ENCODE peak calls at places on chromosome 2, in seven cellular contexts. One of them, this sample, is unnamed.

GRCh38 chr2:108988796-108989713 is at the start of gene EDAR:
- DNase-seq in gastrocnemius medialis: no peak
- DNase-seq in AG10803: no peak
- DNase-seq in adrenal gland: peak; percentile 19
- DNase-seq in right cardiac atrium: no peak
- DNase-seq in Peyer's patch: peak; percentile 23
- DNase-seq in heart left ventricle: peak; percentile 53
- DNase-seq in this sample: peak; percentile 16

GRCh38 chr2:106685180-106685897 is 198.2 kb downstream of the CD8B2 start:
- DNase-seq in gastrocnemius medialis: no peak
- DNase-seq in AG10803: no peak
- DNase-seq in adrenal gland: no peak
- DNase-seq in right cardiac atrium: no peak
- DNase-seq in Peyer's patch: no peak
- DNase-seq in heart left ventricle: no peak
- DNase-seq in this sample: no peak

GRCh38 chr2:132581917-132582316 is 88.1 kb downstream of the LYPD1 start:
- DNase-seq in gastrocnemius medialis: no peak
- DNase-seq in AG10803: no peak
- DNase-seq in adrenal gland: no peak
- DNase-seq in right cardiac atrium: no peak
- DNase-seq in Peyer's patch: no peak
- DNase-seq in heart left ventricle: no peak
- DNase-seq in this sample: no peak

GRCh38 chr2:60553496-60553991 is at the start of gene BCL11A:
- DNase-seq in gastrocnemius medialis: no peak
- DNase-seq in AG10803: peak; percentile 78
- DNase-seq in adrenal gland: peak; percentile 79
- DNase-seq in right cardiac atrium: peak; percentile 65
- DNase-seq in Peyer's patch: peak; percentile 79
- DNase-seq in heart left ventricle: peak; percentile 78
- DNase-seq in this sample: peak; percentile 86

GRCh38 chr2:158518083-158518482 is 61.3 kb downstream of the PKP4 start:
- DNase-seq in gastrocnemius medialis: no peak
- DNase-seq in AG10803: peak; percentile 79
- DNase-seq in adrenal gland: no peak
- DNase-seq in right cardiac atrium: no peak
- DNase-seq in Peyer's patch: no peak
- DNase-seq in heart left ventricle: peak; percentile 32
- DNase-seq in this sample: peak; percentile 47

GRCh38 chr2:20607446-20607845 is 43.5 kb downstream of the HS1BP3 start:
- DNase-seq in gastrocnemius medialis: no peak
- DNase-seq in AG10803: no peak
- DNase-seq in adrenal gland: no peak
- DNase-seq in right cardiac atrium: no peak
- DNase-seq in Peyer's patch: no peak
- DNase-seq in heart left ventricle: no peak
- DNase-seq in this sample: no peak

GRCh38 chr2:218529990-218530389 is 38.2 kb downstream of the USP37 start:
- DNase-seq in gastrocnemius medialis: no peak
- DNase-seq in AG10803: no peak
- DNase-seq in adrenal gland: no peak
- DNase-seq in right cardiac atrium: no peak
- DNase-seq in Peyer's patch: no peak
- DNase-seq in heart left ventricle: no peak
- DNase-seq in this sample: no peak

GRCh38 chr2:236177967-236178909 is 10.1 kb upstream of the GBX2 start:
- DNase-seq in gastrocnemius medialis: no peak
- DNase-seq in AG10803: peak; percentile 56
- DNase-seq in adrenal gland: peak; percentile 53
- DNase-seq in right cardiac atrium: peak; percentile 83
- DNase-seq in Peyer's patch: no peak
- DNase-seq in heart left ventricle: peak; percentile 60
- DNase-seq in this sample: peak; percentile 59

GRCh38 chr2:25204190-25204838 is 35.9 kb upstream of the POMC start:
- DNase-seq in gastrocnemius medialis: no peak
- DNase-seq in AG10803: no peak
- DNase-seq in adrenal gland: no peak
- DNase-seq in right cardiac atrium: peak; percentile 65
- DNase-seq in Peyer's patch: peak; percentile 43
- DNase-seq in heart left ventricle: no peak
- DNase-seq in this sample: no peak

GRCh38 chr2:111704246-111704645 is 179.7 kb downstream of the ANAPC1 start:
- DNase-seq in gastrocnemius medialis: no peak
- DNase-seq in AG10803: peak; percentile 32
- DNase-seq in adrenal gland: no peak
- DNase-seq in right cardiac atrium: no peak
- DNase-seq in Peyer's patch: no peak
- DNase-seq in heart left ventricle: no peak
- DNase-seq in this sample: peak; percentile 72

GRCh38 chr2:38430603-38431002 is 53.5 kb upstream of the ATL2 start:
- DNase-seq in gastrocnemius medialis: no peak
- DNase-seq in AG10803: no peak
- DNase-seq in adrenal gland: no peak
- DNase-seq in right cardiac atrium: no peak
- DNase-seq in Peyer's patch: no peak
- DNase-seq in heart left ventricle: no peak
- DNase-seq in this sample: no peak

GRCh38 chr2:129885735-129886134 is 93.7 kb upstream of the RAB6C start:
- DNase-seq in gastrocnemius medialis: no peak
- DNase-seq in AG10803: no peak
- DNase-seq in adrenal gland: no peak
- DNase-seq in right cardiac atrium: no peak
- DNase-seq in Peyer's patch: no peak
- DNase-seq in heart left ventricle: no peak
- DNase-seq in this sample: no peak

GRCh38 chr2:57881998-57882884 is 164.4 kb upstream of the VRK2 start:
- DNase-seq in gastrocnemius medialis: no peak
- DNase-seq in AG10803: peak; percentile 38
- DNase-seq in adrenal gland: no peak
- DNase-seq in right cardiac atrium: no peak
- DNase-seq in Peyer's patch: no peak
- DNase-seq in heart left ventricle: no peak
- DNase-seq in this sample: peak; percentile 68

GRCh38 chr2:239462671-239463506 is 62.1 kb upstream of the HDAC4 start:
- DNase-seq in gastrocnemius medialis: no peak
- DNase-seq in AG10803: no peak
- DNase-seq in adrenal gland: peak; percentile 13
- DNase-seq in right cardiac atrium: peak; percentile 22
- DNase-seq in Peyer's patch: peak; percentile 10
- DNase-seq in heart left ventricle: no peak
- DNase-seq in this sample: no peak

GRCh38 chr2:224038049-224038829 is 847 bp downstream of the SERPINE2 start:
- DNase-seq in gastrocnemius medialis: no peak
- DNase-seq in AG10803: no peak
- DNase-seq in adrenal gland: peak; percentile 16
- DNase-seq in right cardiac atrium: peak; percentile 65
- DNase-seq in Peyer's patch: no peak
- DNase-seq in heart left ventricle: peak; percentile 28
- DNase-seq in this sample: peak; percentile 52

GRCh38 chr2:222424281-222424728 is at the start of gene SGPP2:
- DNase-seq in gastrocnemius medialis: no peak
- DNase-seq in AG10803: no peak
- DNase-seq in adrenal gland: peak; percentile 35
- DNase-seq in right cardiac atrium: peak; percentile 50
- DNase-seq in Peyer's patch: no peak
- DNase-seq in heart left ventricle: no peak
- DNase-seq in this sample: no peak
- H3K4me3 ChIP-seq in gastrocnemius medialis: peak within 1 kb of the TSS; percentile 54
- H3K4me3 ChIP-seq in AG10803: no peak within 1 kb of the TSS
- H3K4me3 ChIP-seq in adrenal gland: peak within 1 kb of the TSS; percentile 77
- H3K4me3 ChIP-seq in right cardiac atrium: peak within 1 kb of the TSS; percentile 70
- H3K4me3 ChIP-seq in Peyer's patch: peak within 1 kb of the TSS; percentile 90
- H3K4me3 ChIP-seq in heart left ventricle: peak within 1 kb of the TSS; percentile 66
- H3K4me3 ChIP-seq in this sample: no peak within 1 kb of the TSS

GRCh38 chr2:216694826-216695217 is 527 bp downstream of the IGFBP5 start:
- DNase-seq in gastrocnemius medialis: no peak
- DNase-seq in AG10803: no peak
- DNase-seq in adrenal gland: no peak
- DNase-seq in right cardiac atrium: no peak
- DNase-seq in Peyer's patch: no peak
- DNase-seq in heart left ventricle: no peak
- DNase-seq in this sample: no peak
- H3K4me3 ChIP-seq in gastrocnemius medialis: peak overlapping the region; percentile 95
- H3K4me3 ChIP-seq in AG10803: peak overlapping the region; percentile 70
- H3K4me3 ChIP-seq in adrenal gland: peak overlapping the region; percentile 59
- H3K4me3 ChIP-seq in right cardiac atrium: peak overlapping the region; percentile 33
- H3K4me3 ChIP-seq in Peyer's patch: peak overlapping the region; percentile 50
- H3K4me3 ChIP-seq in heart left ventricle: peak overlapping the region; percentile 61
- H3K4me3 ChIP-seq in this sample: peak overlapping the region; percentile 46

DNA sequence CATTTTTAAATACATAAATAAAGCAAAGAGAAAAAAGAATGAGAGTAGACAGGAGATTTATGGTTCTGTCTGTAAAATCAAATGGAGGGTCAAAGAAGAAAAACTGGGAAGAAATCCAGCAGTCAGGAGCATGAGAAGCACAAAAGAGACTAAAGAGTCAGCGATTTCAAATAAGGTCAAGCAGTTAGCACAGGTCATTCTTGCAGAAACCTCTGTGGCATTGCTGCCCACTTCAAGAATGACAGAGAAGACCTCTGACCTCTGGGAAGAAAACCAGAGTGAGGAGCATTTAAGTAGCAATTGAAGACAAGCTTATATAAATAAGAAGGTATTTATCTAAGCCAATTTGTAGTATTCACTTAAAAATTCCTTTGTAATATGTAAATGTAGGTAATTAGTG is 172.0 kb upstream of the SPOPL start:
- DNase-seq in gastrocnemius medialis: no peak
- DNase-seq in AG10803: no peak
- DNase-seq in adrenal gland: no peak
- DNase-seq in right cardiac atrium: no peak
- DNase-seq in Peyer's patch: no peak
- DNase-seq in heart left ventricle: no peak
- DNase-seq in this sample: no peak
- H3K4me3 ChIP-seq in gastrocnemius medialis: no peak overlapping the region
- H3K4me3 ChIP-seq in AG10803: no peak overlapping the region
- H3K4me3 ChIP-seq in adrenal gland: no peak overlapping the region
- H3K4me3 ChIP-seq in right cardiac atrium: no peak overlapping the region
- H3K4me3 ChIP-seq in Peyer's patch: no peak overlapping the region
- H3K4me3 ChIP-seq in heart left ventricle: no peak overlapping the region
- H3K4me3 ChIP-seq in this sample: no peak overlapping the region

GRCh38 chr2:120231974-120232635 is 8.9 kb upstream of the TMEM185B start:
- DNase-seq in gastrocnemius medialis: no peak
- DNase-seq in AG10803: peak; percentile 46
- DNase-seq in adrenal gland: no peak
- DNase-seq in right cardiac atrium: no peak
- DNase-seq in Peyer's patch: peak; percentile 69
- DNase-seq in heart left ventricle: no peak
- DNase-seq in this sample: peak; percentile 26

GRCh38 chr2:120229341-120229740 is 6.1 kb upstream of the TMEM185B start:
- DNase-seq in gastrocnemius medialis: no peak
- DNase-seq in AG10803: no peak
- DNase-seq in adrenal gland: no peak
- DNase-seq in right cardiac atrium: no peak
- DNase-seq in Peyer's patch: no peak
- DNase-seq in heart left ventricle: no peak
- DNase-seq in this sample: no peak

GRCh38 chr2:120230515-120231471 is 7.6 kb upstream of the TMEM185B start:
- DNase-seq in gastrocnemius medialis: no peak
- DNase-seq in AG10803: no peak
- DNase-seq in adrenal gland: no peak
- DNase-seq in right cardiac atrium: no peak
- DNase-seq in Peyer's patch: no peak
- DNase-seq in heart left ventricle: no peak
- DNase-seq in this sample: no peak

GRCh38 chr2:120233292-120233691 is 10.1 kb upstream of the TMEM185B start:
- DNase-seq in gastrocnemius medialis: no peak
- DNase-seq in AG10803: no peak
- DNase-seq in adrenal gland: no peak
- DNase-seq in right cardiac atrium: no peak
- DNase-seq in Peyer's patch: no peak
- DNase-seq in heart left ventricle: no peak
- DNase-seq in this sample: no peak

GRCh38 chr2:120231564-120231973 is 8.4 kb upstream of the TMEM185B start:
- DNase-seq in gastrocnemius medialis: no peak
- DNase-seq in AG10803: no peak
- DNase-seq in adrenal gland: no peak
- DNase-seq in right cardiac atrium: no peak
- DNase-seq in Peyer's patch: peak; percentile 27
- DNase-seq in heart left ventricle: no peak
- DNase-seq in this sample: no peak
- H3K4me3 ChIP-seq in gastrocnemius medialis: peak overlapping the region; percentile 65
- H3K4me3 ChIP-seq in AG10803: no peak overlapping the region
- H3K4me3 ChIP-seq in adrenal gland: peak overlapping the region; percentile 61
- H3K4me3 ChIP-seq in right cardiac atrium: peak overlapping the region; percentile 54
- H3K4me3 ChIP-seq in Peyer's patch: peak overlapping the region; percentile 61
- H3K4me3 ChIP-seq in heart left ventricle: peak overlapping the region; percentile 64
- H3K4me3 ChIP-seq in this sample: no peak overlapping the region

GRCh38 chr2:133643822-133644221 is 75.6 kb upstream of the NCKAP5 start:
- DNase-seq in gastrocnemius medialis: no peak
- DNase-seq in AG10803: no peak
- DNase-seq in adrenal gland: no peak
- DNase-seq in right cardiac atrium: no peak
- DNase-seq in Peyer's patch: no peak
- DNase-seq in heart left ventricle: no peak
- DNase-seq in this sample: no peak

GRCh38 chr2:133642831-133643230 is 74.6 kb upstream of the NCKAP5 start:
- DNase-seq in gastrocnemius medialis: no peak
- DNase-seq in AG10803: peak; percentile 74
- DNase-seq in adrenal gland: no peak
- DNase-seq in right cardiac atrium: no peak
- DNase-seq in Peyer's patch: no peak
- DNase-seq in heart left ventricle: no peak
- DNase-seq in this sample: peak; percentile 43

GRCh38 chr2:133641497-133641896 is 73.2 kb upstream of the NCKAP5 start:
- DNase-seq in gastrocnemius medialis: no peak
- DNase-seq in AG10803: no peak
- DNase-seq in adrenal gland: no peak
- DNase-seq in right cardiac atrium: peak; percentile 30
- DNase-seq in Peyer's patch: no peak
- DNase-seq in heart left ventricle: no peak
- DNase-seq in this sample: no peak

GRCh38 chr2:133641942-133642341 is 73.7 kb upstream of the NCKAP5 start:
- DNase-seq in gastrocnemius medialis: no peak
- DNase-seq in AG10803: no peak
- DNase-seq in adrenal gland: no peak
- DNase-seq in right cardiac atrium: no peak
- DNase-seq in Peyer's patch: no peak
- DNase-seq in heart left ventricle: no peak
- DNase-seq in this sample: no peak

DNA sequence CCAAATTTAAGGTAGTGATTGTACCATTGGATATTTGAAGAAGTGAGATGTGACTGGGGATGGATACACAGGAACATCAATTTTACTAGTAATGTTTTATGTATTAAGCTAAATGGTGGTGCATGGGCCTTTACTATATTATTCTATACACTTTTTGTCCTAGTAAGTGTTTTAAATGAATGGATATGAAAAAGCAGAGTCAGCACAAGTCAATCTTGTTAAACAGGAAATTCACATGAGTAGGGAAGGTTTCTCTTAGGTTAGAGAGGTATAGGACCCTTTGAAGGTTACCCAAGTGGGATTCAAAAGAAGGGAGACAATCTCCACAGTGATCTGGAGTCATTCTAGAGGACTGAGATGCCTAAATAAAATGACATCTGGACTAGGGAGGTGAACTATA is 71.8 kb upstream of the NCKAP5 start:
- DNase-seq in gastrocnemius medialis: no peak
- DNase-seq in AG10803: no peak
- DNase-seq in adrenal gland: no peak
- DNase-seq in right cardiac atrium: no peak
- DNase-seq in Peyer's patch: no peak
- DNase-seq in heart left ventricle: no peak
- DNase-seq in this sample: no peak
- H3K4me3 ChIP-seq in gastrocnemius medialis: no peak overlapping the region
- H3K4me3 ChIP-seq in AG10803: no peak overlapping the region
- H3K4me3 ChIP-seq in adrenal gland: no peak overlapping the region
- H3K4me3 ChIP-seq in right cardiac atrium: no peak overlapping the region
- H3K4me3 ChIP-seq in Peyer's patch: no peak overlapping the region
- H3K4me3 ChIP-seq in heart left ventricle: no peak overlapping the region
- H3K4me3 ChIP-seq in this sample: no peak overlapping the region

GRCh38 chr2:136107238-136108033 is 10.5 kb downstream of the CXCR4 start:
- DNase-seq in gastrocnemius medialis: no peak
- DNase-seq in AG10803: no peak
- DNase-seq in adrenal gland: no peak
- DNase-seq in right cardiac atrium: no peak
- DNase-seq in Peyer's patch: no peak
- DNase-seq in heart left ventricle: no peak
- DNase-seq in this sample: no peak
- H3K4me3 ChIP-seq in gastrocnemius medialis: no peak overlapping the region
- H3K4me3 ChIP-seq in AG10803: no peak overlapping the region
- H3K4me3 ChIP-seq in adrenal gland: no peak overlapping the region
- H3K4me3 ChIP-seq in right cardiac atrium: no peak overlapping the region
- H3K4me3 ChIP-seq in Peyer's patch: no peak overlapping the region
- H3K4me3 ChIP-seq in heart left ventricle: no peak overlapping the region
- H3K4me3 ChIP-seq in this sample: no peak overlapping the region